ENCODE peak calls at places on chromosomes 16 and 17, in nine cellular contexts. K is right atrium auricular region; B is activated CD4-positive, CD25-positive, alpha-beta regulatory T cell; A is cerebellar cortex; Y is NCI-H1092; H is progenitor cell of endocrine pancreas; J is AG04449; G is CD8-positive, alpha-beta T cell; E is activated T-cell treated with anti-CD3 and anti-CD28 coated beads, Interleukin-2, amount 50 U/mL, for 4 hours. X is an unnamed sample.

GRCh38 chr17:68089881-68090280 is 54.3 kb downstream of the KPNA2 start:
- DNase-seq in K (peak), B (no peak), A (no peak), Y (no peak), H (no peak), J (no peak), G (peak), E (no peak), X (no peak)

GRCh38 chr17:70945386-70945785 is 776.1 kb downstream of the KCNJ2 start:
- DNase-seq in K (no peak), B (no peak), A (no peak), Y (no peak), H (no peak), J (no peak), G (no peak), E (no peak), X (peak)

GRCh38 chr16:1146409-1146808 is 6.5 kb upstream of the CACNA1H start:
- DNase-seq in K (no peak), B (no peak), A (no peak), Y (no peak), H (no peak), J (no peak), G (no peak), E (no peak), X (no peak)

GRCh38 chr16:22010902-22011301 is 3.0 kb downstream of the MOSMO start:
- DNase-seq in K (no peak), B (no peak), A (no peak), Y (no peak), H (no peak), J (no peak), G (no peak), E (no peak), X (no peak)

GRCh38 chr17:62875296-62875695 is 67.2 kb upstream of the MARCHF10 start:
- DNase-seq in K (no peak), B (no peak), A (no peak), Y (no peak), H (no peak), J (no peak), G (no peak), E (no peak), X (no peak)

GRCh38 chr16:86562356-86562755 is 4.3 kb upstream of the FOXC2 start:
- DNase-seq in K (no peak), B (no peak), A (no peak), Y (no peak), H (no peak), J (no peak), G (no peak), E (no peak), X (no peak)

GRCh38 chr17:39926135-39926587 is 1.2 kb downstream of the ORMDL3 start:
- DNase-seq in K (no peak), B (no peak), A (no peak), Y (no peak), H (no peak), J (no peak), G (no peak), E (no peak), X (no peak)

GRCh38 chr17:73365934-73366623 is 54.3 kb upstream of the CDC42EP4 start:
- DNase-seq in K (peak), B (no peak), A (peak), Y (no peak), H (no peak), J (no peak), G (no peak), E (no peak), X (peak)

GRCh38 chr16:1689853-1690252 is 11.8 kb downstream of the JPT2 start:
- DNase-seq in K (no peak), B (no peak), A (no peak), Y (no peak), H (no peak), J (no peak), G (no peak), E (no peak), X (no peak)

GRCh38 chr16:4911831-4912422 is 25.0 kb downstream of the PPL start:
- DNase-seq in K (no peak), B (no peak), A (no peak), Y (no peak), H (no peak), J (no peak), G (no peak), E (no peak), X (no peak)

GRCh38 chr16:65315004-65315398 is 193.1 kb upstream of the CDH11 start:
- DNase-seq in K (peak), B (no peak), A (no peak), Y (no peak), H (no peak), J (no peak), G (no peak), E (no peak), X (no peak)

GRCh38 chr17:79413591-79413990 is 197.3 kb downstream of the RBFOX3 start:
- DNase-seq in K (no peak), B (no peak), A (peak), Y (peak), H (no peak), J (no peak), G (no peak), E (no peak), X (no peak)

GRCh38 chr16:72189865-72190371 is 18.0 kb upstream of the PMFBP1 start:
- DNase-seq in K (no peak), B (no peak), A (peak), Y (no peak), H (no peak), J (peak), G (no peak), E (no peak), X (no peak)

GRCh38 chr16:7471268-7471667 is 138.6 kb downstream of the RBFOX1 start:
- DNase-seq in K (no peak), B (no peak), A (no peak), Y (no peak), H (no peak), J (no peak), G (no peak), E (no peak), X (no peak)

GRCh38 chr16:66849543-66849942 is 5.3 kb downstream of the CA7 start:
- DNase-seq in K (no peak), B (no peak), A (no peak), Y (no peak), H (no peak), J (no peak), G (no peak), E (no peak), X (peak)

GRCh38 chr17:50103252-50103651 is 8.1 kb downstream of the PDK2 start:
- DNase-seq in K (no peak), B (no peak), A (no peak), Y (no peak), H (no peak), J (no peak), G (no peak), E (no peak), X (no peak)

GRCh38 chr16:56331915-56332314 is 93.4 kb downstream of the AMFR start:
- DNase-seq in K (no peak), B (no peak), A (peak), Y (no peak), H (no peak), J (no peak), G (no peak), E (no peak), X (no peak)

GRCh38 chr17:17987187-17987896 is 14.7 kb downstream of the DRC3 start:
- DNase-seq in K (no peak), B (no peak), A (no peak), Y (no peak), H (no peak), J (no peak), G (no peak), E (no peak), X (no peak)

GRCh38 chr17:57589151-57590034 is 155.7 kb downstream of the CCDC182 start:
- DNase-seq in K (no peak), B (no peak), A (no peak), Y (no peak), H (no peak), J (no peak), G (no peak), E (no peak), X (no peak)

GRCh38 chr16:67560827-67561342 is 1.4 kb upstream of the CTCF start:
- DNase-seq in K (no peak), B (no peak), A (no peak), Y (no peak), H (no peak), J (no peak), G (no peak), E (no peak), X (no peak)